ENCODE peak calls at places on chromosomes 3 and 15, in ten cellular contexts. C is activated B cell treated with CpG ODN at 0.5 μM for 24 hours; N is mammary epithelial cell; K is H9; V is GM04504; G is WERI-Rb-1; O is stimulated activated CD4-positive, alpha-beta T cell treated with anti-CD3 and anti-CD28 coated beads, Interleukin-15, amount 100 ng/mL, for 1 hour; D is heart left ventricle; E is activated T-helper 1 cell treated with anti-CD3 and anti-CD28 coated beads, Interleukin-2, amount 50 U/mL, for 16 hours; I is OCI-LY7. M is an unnamed sample.

GRCh38 chr3:50298836-50299637 is at the start of the genes HYAL3 and NAA80:
- DNase-seq in C (peak), N (peak), K (peak), V (peak), G (peak), O (peak), D (peak), E (peak), I (peak), M (peak)

GRCh38 chr3:102536479-102536878 is 101.7 kb downstream of the ZPLD1 start:
- DNase-seq in C (no peak), N (peak), K (no peak), V (peak), G (peak), O (no peak), D (no peak), E (no peak), I (peak), M (no peak)

GRCh38 chr3:38334656-38335055 is 11.9 kb upstream of the XYLB start:
- DNase-seq in C (no peak), N (no peak), K (no peak), V (peak), G (no peak), O (no peak), D (no peak), E (no peak), I (no peak), M (no peak)

GRCh38 chr3:44104668-44105321 is 136.9 kb upstream of the TOPAZ1 start:
- DNase-seq in C (no peak), N (peak), K (no peak), V (peak), G (no peak), O (peak), D (no peak), E (no peak), I (no peak), M (peak)

GRCh38 chr3:124258057-124258500 is 266.2 kb upstream of the ROPN1 start:
- DNase-seq in C (no peak), N (no peak), K (no peak), V (no peak), G (no peak), O (no peak), D (no peak), E (no peak), I (no peak), M (peak)

GRCh38 chr15:31464216-31465082 is 137.8 kb downstream of the KLF13 start:
- DNase-seq in C (no peak), N (no peak), K (no peak), V (no peak), G (no peak), O (no peak), D (no peak), E (no peak), I (peak), M (no peak)

GRCh38 chr3:177330771-177331170 is 133.5 kb upstream of the TBL1XR1 start:
- DNase-seq in C (no peak), N (no peak), K (no peak), V (peak), G (peak), O (no peak), D (peak), E (no peak), I (no peak), M (no peak)

GRCh38 chr3:36763111-36763849 is 1.1 kb downstream of the DCLK3 start:
- DNase-seq in C (no peak), N (no peak), K (peak), V (no peak), G (no peak), O (no peak), D (no peak), E (no peak), I (no peak), M (no peak)

GRCh38 chr3:112778298-112779008 is 68.2 kb downstream of the CD200R1L start:
- DNase-seq in C (no peak), N (peak), K (no peak), V (peak), G (no peak), O (no peak), D (no peak), E (no peak), I (no peak), M (no peak)

GRCh38 chr15:32956006-32956405 is 238.2 kb downstream of the GREM1 start:
- DNase-seq in C (no peak), N (peak), K (peak), V (peak), G (peak), O (no peak), D (no peak), E (no peak), I (peak), M (peak)